ENCODE peak calls at places on chromosomes 13 and 19, in nine cellular contexts. R, P, S, C, D, K, H, J and M are unnamed samples.

GRCh38 chr19:47230122-47230920 is 678 bp downstream of the BBC3 start:
- DNase-seq in R (peak), C (peak), H (peak), D (peak), P (peak), J (no peak), S (peak), K (no peak), M (peak)

GRCh38 chr13:51618626-51619025 is 34.4 kb downstream of the WDFY2 start:
- DNase-seq in H (no peak), R (no peak), D (no peak), C (no peak), S (no peak), J (no peak), P (no peak), K (no peak), M (no peak)

GRCh38 chr13:28792992-28793391 is 27.1 kb upstream of the MTUS2 start:
- DNase-seq in H (peak), S (no peak), D (no peak), C (peak), R (no peak), K (no peak), J (no peak), P (no peak), M (peak)

GRCh38 chr19:15318241-15318691 is 14.1 kb downstream of the BRD4 start:
- DNase-seq in H (peak), R (no peak), J (no peak), S (no peak), C (peak), D (no peak), K (no peak), P (no peak), M (no peak)

GRCh38 chr13:51479199-51479523 is 26.3 kb upstream of the INTS6 start:
- DNase-seq in D (no peak), S (no peak), K (no peak), J (no peak), H (peak), C (no peak), R (no peak), P (no peak), M (peak)

GRCh38 chr19:1680976-1681375 is 28.6 kb upstream of the TCF3 start:
- DNase-seq in J (no peak), K (no peak), P (no peak), H (no peak), D (no peak), R (no peak), C (no peak), S (no peak), M (no peak)

GRCh38 chr19:313988-314815 is 23.0 kb upstream of the PLPP2 start:
- DNase-seq in R (no peak), P (no peak), K (no peak), S (no peak), C (no peak), D (no peak), J (no peak), H (no peak), M (no peak)

GRCh38 chr13:73956101-73956500 is 178.1 kb downstream of the KLF12 start:
- DNase-seq in S (no peak), C (no peak), K (no peak), J (no peak), P (no peak), R (no peak), D (no peak), H (no peak), M (no peak)

GRCh38 chr19:46746281-46746965 is at the start of gene STRN4:
- DNase-seq in R (peak), J (no peak), D (peak), S (peak), K (no peak), P (peak), H (peak), C (peak), M (no peak)

GRCh38 chr13:49731766-49732165 is 40.5 kb upstream of the EBPL start:
- DNase-seq in H (peak), C (no peak), P (no peak), D (no peak), S (no peak), R (no peak), J (no peak), K (no peak), M (peak)

GRCh38 chr19:14560776-14561108 is 11.1 kb downstream of the NDUFB7 start:
- DNase-seq in S (no peak), K (no peak), J (no peak), R (no peak), D (no peak), C (no peak), H (no peak), P (no peak), M (peak)

GRCh38 chr13:95256086-95256485 is 45.2 kb downstream of the ABCC4 start:
- DNase-seq in P (no peak), C (no peak), D (no peak), K (peak), S (no peak), H (peak), J (peak), R (no peak), M (peak)

GRCh38 chr13:113443991-113444390 is 9.3 kb downstream of the ADPRHL1 start:
- DNase-seq in R (no peak), J (no peak), C (no peak), P (no peak), H (no peak), D (no peak), K (no peak), S (no peak), M (no peak)

GRCh38 chr13:52405767-52406494 is at the start of gene THSD1:
- DNase-seq in K (peak), H (peak), D (no peak), S (peak), J (no peak), C (peak), R (peak), P (peak), M (peak)

GRCh38 chr13:32878172-32878571 is 138.1 kb upstream of the KL start:
- DNase-seq in H (peak), C (no peak), P (no peak), D (no peak), S (no peak), R (no peak), J (no peak), K (no peak), M (peak)

GRCh38 chr13:38542601-38543000 is 144.3 kb upstream of the FREM2 start:
- DNase-seq in P (no peak), S (no peak), H (peak), D (no peak), K (no peak), R (no peak), C (no peak), J (no peak), M (no peak)

GRCh38 chr19:33245948-33246728 is 20.5 kb upstream of the SLC7A10 start:
- DNase-seq in P (peak), S (no peak), J (no peak), H (no peak), C (no peak), R (peak), D (no peak), K (no peak), M (peak)

GRCh38 chr13:30026093-30026492 is 175.7 kb upstream of the UBL3 start:
- DNase-seq in H (peak), D (no peak), K (no peak), C (no peak), J (no peak), S (no peak), R (no peak), P (no peak), M (peak)

GRCh38 chr13:71602327-71602726 is 264.7 kb downstream of the DACH1 start:
- DNase-seq in S (no peak), H (no peak), K (no peak), C (no peak), R (no peak), P (no peak), J (no peak), D (no peak), M (no peak)

GRCh38 chr13:113427562-113428468 is 25.5 kb downstream of the ADPRHL1 start:
- DNase-seq in P (no peak), J (no peak), D (no peak), C (no peak), H (no peak), S (no peak), K (no peak), R (no peak), M (peak)

GRCh38 chr19:51141181-51141580 is 920 bp upstream of the SIGLEC7 start:
- DNase-seq in K (no peak), H (no peak), J (no peak), R (no peak), S (no peak), C (no peak), D (no peak), P (no peak), M (no peak)

GRCh38 chr13:46495066-46495465 is 57.9 kb upstream of the LRCH1 start:
- DNase-seq in R (no peak), S (no peak), K (no peak), D (no peak), J (no peak), P (no peak), C (no peak), H (no peak), M (no peak)

GRCh38 chr19:39098365-39099269 is 14.4 kb downstream of the ACP7 start:
- DNase-seq in D (no peak), R (peak), J (no peak), H (no peak), P (no peak), S (no peak), C (no peak), K (no peak), M (no peak)

GRCh38 chr19:50803633-50804419 is 13.6 kb downstream of the ACP4 start:
- DNase-seq in S (no peak), C (no peak), P (peak), J (no peak), R (peak), D (no peak), H (no peak), K (no peak), M (peak)

GRCh38 chr19:2051771-2052704 is 994 bp upstream of the MKNK2 start:
- DNase-seq in C (peak), H (no peak), R (no peak), D (no peak), K (no peak), J (no peak), S (peak), P (peak), M (no peak)

GRCh38 chr19:29841559-29842367 is 30.0 kb downstream of the CCNE1 start:
- DNase-seq in P (no peak), H (peak), J (no peak), D (no peak), R (no peak), S (no peak), C (no peak), K (no peak), M (peak)

GRCh38 chr13:59531571-59532091 is 632.1 kb downstream of the DIAPH3 start:
- DNase-seq in H (peak), K (peak), S (peak), P (peak), C (peak), D (no peak), J (no peak), R (peak), M (peak)

GRCh38 chr13:80612804-80613203 is 271.9 kb upstream of the SPRY2 start:
- DNase-seq in S (no peak), H (no peak), P (no peak), R (no peak), K (no peak), J (no peak), D (no peak), C (no peak), M (no peak)

GRCh38 chr13:42883771-42884170 is 102.4 kb downstream of the FAM216B start:
- DNase-seq in J (no peak), K (no peak), D (no peak), H (peak), R (no peak), S (no peak), P (no peak), C (peak), M (peak)

GRCh38 chr13:70666883-70667282 is 558.6 kb upstream of the KLHL1 start:
- DNase-seq in K (no peak), P (no peak), S (no peak), R (no peak), D (no peak), C (no peak), J (no peak), H (no peak), M (no peak)

GRCh38 chr19:18224525-18225354 is 1.5 kb downstream of the PDE4C start:
- DNase-seq in H (peak), R (peak), P (peak), S (peak), C (peak), K (peak), J (peak), D (peak), M (peak)

GRCh38 chr13:23021921-23022320 is 158.9 kb upstream of the SGCG start:
- DNase-seq in P (no peak), S (no peak), D (no peak), J (no peak), R (no peak), H (no peak), K (no peak), C (no peak), M (no peak)

GRCh38 chr13:45490068-45490467 is 25.3 kb downstream of the COG3 start:
- DNase-seq in K (no peak), C (no peak), P (no peak), R (no peak), J (no peak), H (no peak), D (no peak), S (no peak), M (no peak)

DNA sequence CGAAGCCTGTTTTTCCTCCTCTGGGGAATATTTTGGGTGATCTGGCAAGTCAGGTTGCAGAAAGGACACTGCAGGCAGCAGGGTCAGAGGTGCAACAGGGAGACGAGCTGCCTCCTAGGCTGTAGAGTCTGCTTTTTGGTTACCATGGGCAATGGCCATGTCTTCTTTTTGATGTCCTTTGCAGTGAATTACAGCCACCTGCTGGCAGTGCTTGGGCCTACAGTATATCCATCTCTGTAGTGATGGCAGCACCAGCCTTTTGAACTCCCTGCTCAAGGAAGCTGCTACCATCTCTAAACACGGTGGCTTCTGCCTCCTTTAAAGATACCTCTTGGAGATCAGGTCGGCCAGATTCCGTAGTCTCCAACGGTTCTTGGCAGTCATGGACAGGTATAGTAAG is 73.9 kb downstream of the WTIP start:
- DNase-seq in P (no peak), R (peak), K (no peak), S (no peak), C (peak), D (no peak), H (no peak), J (no peak), M (peak)
- TF ChIP-seq CTCF in P (no peak), R (no peak), K (peak), S (peak), C (peak), D (peak), H (no peak), J (peak), M (peak)

GRCh38 chr19:5822181-5822844 is 17.2 kb downstream of the FUT6 start:
- DNase-seq in C (no peak), R (no peak), K (no peak), H (no peak), P (no peak), D (no peak), J (no peak), S (no peak), M (no peak)
- TF ChIP-seq CTCF in C (no peak), R (no peak), K (no peak), H (no peak), P (no peak), D (no peak), J (no peak), S (no peak), M (no peak)

GRCh38 chr13:41588899-41589298 is 131.5 kb downstream of the RGCC start:
- DNase-seq in K (no peak), C (no peak), S (no peak), R (no peak), J (peak), D (no peak), H (peak), P (no peak), M (peak)
- TF ChIP-seq CTCF in K (no peak), C (no peak), S (no peak), R (no peak), J (no peak), D (no peak), H (no peak), P (no peak), M (no peak)

DNA sequence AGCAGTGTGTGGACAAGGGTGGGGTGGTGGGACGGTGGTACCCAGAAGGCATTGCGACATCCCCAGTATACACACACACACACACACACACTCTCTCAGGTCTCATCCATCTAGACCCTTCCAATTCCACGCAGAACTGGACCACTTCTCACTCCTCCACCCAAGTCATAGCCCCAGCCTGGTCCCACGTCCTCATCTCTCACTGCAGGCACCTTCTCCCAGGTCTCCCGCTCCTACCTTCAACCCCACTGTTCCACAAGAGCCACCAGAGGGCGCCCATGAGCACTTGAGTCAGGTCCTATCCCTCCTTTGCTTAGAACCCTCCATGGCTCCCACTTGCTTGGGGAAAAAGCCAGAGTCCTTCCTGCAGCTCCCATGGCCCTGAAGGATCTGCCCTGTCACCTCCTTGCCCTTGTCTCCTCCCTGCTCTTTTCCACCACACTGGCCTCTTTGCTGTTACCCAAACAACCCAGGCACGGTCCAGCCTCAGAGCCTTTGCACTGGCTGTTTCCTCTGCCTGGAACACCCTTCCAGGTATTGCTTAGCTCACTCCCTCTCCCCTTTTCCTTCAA is 62.6 kb downstream of the IER2 start:
- DNase-seq in C (peak), J (peak), K (no peak), D (peak), H (peak), R (peak), S (peak), P (peak), M (peak)
- TF ChIP-seq CTCF in C (peak), J (peak), K (peak), D (peak), H (peak), R (peak), S (no peak), P (peak), M (peak)

DNA sequence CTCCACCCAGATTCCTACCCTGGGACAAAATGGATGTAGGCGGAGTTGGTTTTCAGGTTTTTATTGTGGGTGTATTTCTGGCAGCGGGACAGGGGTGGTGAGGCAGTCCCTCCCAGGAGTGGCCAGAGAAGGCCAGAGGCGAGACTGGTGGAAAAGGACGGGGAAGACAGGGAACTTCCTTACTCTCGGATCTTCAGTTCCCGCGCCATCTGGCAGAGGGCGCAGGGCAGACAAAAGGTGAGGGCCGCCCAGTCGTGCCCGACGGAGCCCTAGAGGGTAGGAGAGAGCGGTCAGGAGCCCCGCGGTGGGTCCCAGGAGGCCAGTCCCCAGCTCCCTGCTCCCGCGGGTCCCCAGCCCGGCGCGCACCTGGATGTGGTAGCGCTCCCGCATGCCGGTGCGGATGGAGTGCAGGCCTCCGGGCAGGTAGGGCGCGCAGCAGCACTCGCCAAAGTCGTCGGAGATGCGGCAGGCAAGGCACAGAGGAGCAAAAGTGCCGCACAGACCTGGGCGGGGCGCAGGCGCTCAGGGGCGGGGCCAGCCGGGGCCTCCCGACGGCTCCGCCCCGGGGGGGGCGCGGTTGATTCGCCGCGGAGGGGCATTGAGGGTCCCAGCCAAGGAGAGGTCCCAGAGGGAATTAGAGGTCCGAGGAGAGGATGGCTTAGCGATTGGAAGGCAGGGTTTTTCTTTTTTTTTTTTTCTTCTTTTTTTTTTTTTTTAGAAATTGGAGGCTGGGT is 3.0 kb downstream of the CNFN start:
- DNase-seq in K (no peak), D (peak), R (peak), J (peak), S (peak), H (peak), P (peak), C (peak), M (peak)
- TF ChIP-seq CTCF in K (peak), D (peak), R (no peak), J (no peak), S (peak), H (peak), P (peak), C (peak), M (peak)